ENCODE peak calls at places on chromosome 13, in six cellular contexts. U is SK-N-SH, W is GM12891, J is H1, V is K562, I is GM12878. M is an unnamed sample.

GRCh38 chr13:95087746-95088305 is 213.4 kb downstream of the ABCC4 start:
- DNase-seq in U (no peak), W (no peak), J (no peak), V (no peak), I (no peak), M (no peak)

GRCh38 chr13:32894589-32895001 is 121.6 kb upstream of the KL start:
- DNase-seq in U (no peak), W (no peak), J (no peak), V (no peak), I (no peak), M (no peak)

GRCh38 chr13:70795484-70795883 is 687.2 kb upstream of the KLHL1 start:
- DNase-seq in U (peak; percentile 4), W (no peak), J (no peak), V (no peak), I (no peak), M (no peak)

GRCh38 chr13:75724742-75725504 is 88.8 kb downstream of the LMO7 start:
- DNase-seq in U (no peak), W (no peak), J (no peak), V (no peak), I (no peak), M (no peak)

GRCh38 chr13:49996166-49996915 is 501 bp upstream of the TRIM13 start:
- DNase-seq in U (peak; percentile 96), W (peak; percentile 75), J (peak; percentile 89), V (peak; percentile 86), I (peak; percentile 39), M (peak; percentile 79)

GRCh38 chr13:99120751-99121150 is 79.9 kb upstream of the UBAC2 start:
- DNase-seq in U (no peak), W (no peak), J (no peak), V (no peak), I (no peak), M (no peak)

GRCh38 chr13:77714119-77714755 is 16.8 kb downstream of the SLAIN1 start:
- DNase-seq in U (no peak), W (no peak), J (no peak), V (no peak), I (no peak), M (no peak)

GRCh38 chr13:76425930-76426329 is 460.3 kb downstream of the KCTD12 start:
- DNase-seq in U (no peak), W (no peak), J (no peak), V (no peak), I (no peak), M (no peak)

GRCh38 chr13:94435604-94436226 is 43.8 kb downstream of the DCT start:
- DNase-seq in U (peak; percentile 60), W (no peak), J (no peak), V (peak; percentile 32), I (no peak), M (no peak)

GRCh38 chr13:20301391-20302071 is 69.4 kb upstream of the GJB6 start:
- DNase-seq in U (no peak), W (no peak), J (peak; percentile 57), V (no peak), I (no peak), M (no peak)

GRCh38 chr13:113937073-113937472 is 36.8 kb downstream of the C13orf46 start:
- DNase-seq in U (no peak), W (no peak), J (no peak), V (no peak), I (no peak), M (no peak)

GRCh38 chr13:94313321-94313720 is 166.2 kb downstream of the DCT start:
- DNase-seq in U (no peak), W (no peak), J (no peak), V (no peak), I (no peak), M (no peak)

GRCh38 chr13:95246292-95247082 is 54.8 kb downstream of the ABCC4 start:
- DNase-seq in U (no peak), W (no peak), J (no peak), V (no peak), I (no peak), M (no peak)

GRCh38 chr13:46896346-46897138 is at the start of gene HTR2A:
- DNase-seq in U (no peak), W (no peak), J (no peak), V (no peak), I (no peak), M (no peak)

GRCh38 chr13:89066868-89067466 is 1395.8 kb downstream of the SLITRK5 start:
- DNase-seq in U (peak; percentile 19), W (no peak), J (no peak), V (no peak), I (no peak), M (no peak)

GRCh38 chr13:50127726-50128291 is 112.6 kb downstream of the KCNRG start:
- DNase-seq in U (no peak), W (no peak), J (peak; percentile 68), V (no peak), I (no peak), M (no peak)

GRCh38 chr13:33313504-33313903 is 27.9 kb upstream of the STARD13 start:
- DNase-seq in U (no peak), W (no peak), J (no peak), V (no peak), I (no peak), M (no peak)

DNA sequence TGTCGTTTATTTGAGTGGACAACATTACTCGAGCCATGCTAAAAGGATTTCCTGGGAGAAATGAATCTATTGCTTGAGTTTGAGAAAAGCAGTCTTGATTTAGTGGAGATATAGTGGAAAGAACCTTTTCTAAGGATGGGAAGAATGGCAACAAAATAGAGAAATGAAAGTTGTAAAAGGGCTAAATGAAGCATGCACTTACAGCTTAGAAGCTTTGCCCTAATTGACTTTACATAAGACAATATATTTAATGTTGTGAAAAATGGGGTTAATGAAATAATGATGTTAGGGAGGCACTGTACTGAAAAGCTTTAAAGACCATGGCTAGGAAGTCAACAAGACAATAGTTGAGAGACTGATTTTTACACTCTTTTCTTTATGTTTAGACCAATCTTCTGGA is 35.4 kb downstream of the SLC10A2 start:
- DNase-seq in U (no peak), W (no peak), J (no peak), V (no peak), I (no peak), M (no peak)
- TF ChIP-seq TAF1 in U (no peak), W (no peak), J (no peak), V (no peak), I (no peak), M (no peak)

DNA sequence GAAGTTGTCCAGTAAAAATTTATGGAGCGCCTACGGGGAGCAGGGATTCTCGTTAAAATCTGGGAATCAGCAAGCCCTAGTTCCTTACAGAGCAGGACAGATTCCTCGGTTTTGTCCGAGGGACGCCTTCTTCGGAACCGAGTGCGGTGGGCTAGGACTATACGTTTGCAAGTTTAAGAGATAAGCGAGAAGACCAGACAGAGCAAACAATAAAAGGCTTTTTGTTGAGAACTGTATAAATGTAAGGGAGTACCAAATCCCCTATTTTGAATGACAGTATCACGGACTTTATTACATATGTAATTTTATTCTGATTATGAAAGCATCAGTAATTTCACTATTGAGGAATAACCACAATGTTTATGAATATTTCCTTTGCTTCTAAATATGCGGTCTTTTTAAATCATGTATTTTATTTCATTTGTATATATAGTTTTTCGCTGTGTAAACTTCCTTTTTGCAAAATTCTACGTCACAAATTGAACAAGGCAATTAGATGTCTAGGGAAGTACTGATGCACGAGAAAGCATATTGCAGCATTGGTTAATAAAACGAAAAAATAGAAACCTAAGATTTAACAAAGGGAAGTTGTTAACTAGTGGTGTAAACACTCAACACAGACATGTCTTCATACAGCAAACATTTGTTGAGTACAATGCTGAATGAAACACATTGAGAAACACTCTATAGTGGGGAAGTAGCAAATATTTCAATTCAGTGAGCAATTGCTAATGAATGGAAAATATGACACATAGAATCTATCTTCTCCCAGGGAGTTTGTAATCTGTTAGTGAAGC is 1.2 kb upstream of the ANKRD10 start:
- DNase-seq in U (no peak), W (no peak), J (no peak), V (no peak), I (no peak), M (no peak)
- TF ChIP-seq POLR2AphosphoS5 in U (no peak), W (no peak), J (no peak), V (no peak), I (peak; percentile 9), M (no peak)

GRCh38 chr13:107364658-107365057 is 796.7 kb upstream of the ARGLU1 start:
- DNase-seq in U (no peak), W (no peak), J (no peak), V (no peak), I (no peak), M (no peak)

GRCh38 chr13:107361666-107362065 is 793.7 kb upstream of the ARGLU1 start:
- DNase-seq in U (no peak), W (no peak), J (no peak), V (no peak), I (no peak), M (no peak)

GRCh38 chr13:107370036-107370785 is 802.3 kb upstream of the ARGLU1 start:
- DNase-seq in U (no peak), W (no peak), J (no peak), V (no peak), I (no peak), M (no peak)

GRCh38 chr13:107365466-107366215 is 797.7 kb upstream of the ARGLU1 start:
- DNase-seq in U (no peak), W (no peak), J (no peak), V (no peak), I (no peak), M (no peak)

GRCh38 chr13:107367258-107367657 is 799.3 kb upstream of the ARGLU1 start:
- DNase-seq in U (no peak), W (no peak), J (no peak), V (no peak), I (no peak), M (no peak)
- TF ChIP-seq TAF1 in U (no peak), W (no peak), J (no peak), V (no peak), I (no peak), M (no peak)

GRCh38 chr13:23458972-23459371 is 25.5 kb upstream of the SACS start:
- DNase-seq in U (peak; percentile 36), W (no peak), J (no peak), V (no peak), I (no peak), M (no peak)

GRCh38 chr13:23453132-23453531 is 19.6 kb upstream of the SACS start:
- DNase-seq in U (no peak), W (no peak), J (peak; percentile 33), V (no peak), I (no peak), M (no peak)

GRCh38 chr13:23460309-23460708 is 26.8 kb upstream of the SACS start:
- DNase-seq in U (no peak), W (no peak), J (no peak), V (no peak), I (peak; percentile 71), M (no peak)

GRCh38 chr13:23456437-23456836 is 22.9 kb upstream of the SACS start:
- DNase-seq in U (no peak), W (no peak), J (no peak), V (no peak), I (no peak), M (no peak)

DNA sequence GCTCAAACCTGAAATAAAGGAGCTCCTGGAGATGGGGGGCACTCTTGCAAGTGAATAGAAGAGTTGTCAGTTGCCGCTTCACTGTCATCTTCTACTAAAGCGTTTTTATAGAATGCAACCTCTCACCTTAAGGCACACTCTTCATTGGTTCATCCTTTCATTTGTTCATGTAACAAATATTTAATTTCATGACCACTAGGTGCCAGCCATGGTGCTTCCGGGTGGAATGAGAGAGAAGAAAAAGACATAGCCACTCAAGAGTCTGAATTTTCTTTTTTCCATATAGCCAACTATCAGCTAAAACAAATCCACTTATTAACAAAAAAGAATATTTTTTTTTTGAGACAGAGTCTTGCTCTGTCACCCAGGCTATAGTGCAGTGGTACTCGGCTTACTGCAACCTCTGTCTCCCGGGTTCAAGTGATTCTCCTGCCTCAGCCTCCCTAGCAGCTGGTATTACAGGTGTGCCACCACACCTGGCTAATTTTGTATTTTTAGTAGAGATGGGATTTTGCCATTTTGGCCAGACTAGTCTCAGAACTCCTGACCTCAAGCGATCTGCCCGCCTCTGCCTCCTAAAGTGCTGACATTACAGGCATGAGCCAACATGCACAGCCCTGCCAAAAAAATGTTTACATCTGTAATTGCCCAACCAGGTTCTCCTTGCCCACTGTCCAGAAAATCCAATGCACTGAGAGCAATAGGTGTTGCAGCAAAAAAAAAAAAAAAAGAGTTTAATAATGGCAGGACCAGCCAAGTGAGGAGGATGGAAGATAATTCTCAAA is 22.1 kb upstream of the SACS start:
- DNase-seq in U (no peak), W (no peak), J (no peak), V (no peak), I (no peak), M (no peak)
- TF ChIP-seq POLR2AphosphoS5 in U (no peak), W (no peak), J (no peak), V (no peak), I (no peak), M (no peak)